ENCODE peak calls at places on chromosomes 3 and 15, in eight cellular contexts. B is upper lobe of right lung, J is body of pancreas, W is uterus, G is hepatocyte, N is fibroblast of lung, Z is Panc1, E is AG04450. L is an unnamed sample.
A peak's percentile ranks its signal among the peaks of the same experiment; 100 is the strongest.

GRCh38 chr3:79329154-79329553 is 438.6 kb downstream of the ROBO1 start:
- DNase-seq in B (no peak), J (no peak), W (no peak), G (no peak), N (peak; percentile 38), Z (no peak), E (no peak), L (no peak)

GRCh38 chr3:71185733-71186455 is 397.6 kb downstream of the FOXP1 start:
- DNase-seq in B (no peak), J (no peak), W (no peak), G (peak; percentile 31), N (peak; percentile 89), Z (no peak), E (no peak), L (no peak)

GRCh38 chr3:50268703-50269451 is at the start of gene SEMA3B:
- DNase-seq in B (peak; percentile 89), J (peak; percentile 96), W (peak; percentile 64), G (peak; percentile 86), N (peak; percentile 29), Z (no peak), E (no peak), L (peak; percentile 76)

GRCh38 chr15:59866642-59867041 is 137.5 kb upstream of the FOXB1 start:
- DNase-seq in B (no peak), J (no peak), W (no peak), G (no peak), N (no peak), Z (no peak), E (no peak), L (no peak)

GRCh38 chr15:89649716-89650115 is 5.6 kb downstream of the KIF7 start:
- DNase-seq in B (no peak), J (no peak), W (no peak), G (no peak), N (no peak), Z (no peak), E (no peak), L (no peak)

GRCh38 chr3:128931046-128931445 is 51.6 kb downstream of the ACAD9 start:
- DNase-seq in B (no peak), J (no peak), W (no peak), G (no peak), N (no peak), Z (no peak), E (no peak), L (no peak)

GRCh38 chr3:157127831-157128767 is 31.8 kb downstream of the CCNL1 start:
- DNase-seq in B (peak; percentile 77), J (peak; percentile 69), W (peak; percentile 78), G (peak; percentile 88), N (peak; percentile 88), Z (no peak), E (peak; percentile 27), L (peak; percentile 41)

GRCh38 chr3:135927170-135927569 is 38.4 kb upstream of the PPP2R3A start:
- DNase-seq in B (no peak), J (no peak), W (no peak), G (no peak), N (no peak), Z (no peak), E (no peak), L (no peak)

GRCh38 chr3:140093742-140094141 is 158.8 kb downstream of the CLSTN2 start:
- DNase-seq in B (no peak), J (peak; percentile 82), W (peak; percentile 70), G (peak; percentile 62), N (peak; percentile 87), Z (no peak), E (peak; percentile 6), L (peak; percentile 52)

GRCh38 chr3:67386446-67386845 is 268.0 kb downstream of the SUCLG2 start:
- DNase-seq in B (no peak), J (no peak), W (no peak), G (no peak), N (no peak), Z (no peak), E (no peak), L (no peak)

GRCh38 chr3:131454501-131454900 is 48.3 kb downstream of the MRPL3 start:
- DNase-seq in B (no peak), J (no peak), W (no peak), G (no peak), N (peak; percentile 64), Z (no peak), E (no peak), L (no peak)

GRCh38 chr3:157248590-157249425 is 88.9 kb upstream of the CCNL1 start:
- DNase-seq in B (no peak), J (peak; percentile 62), W (no peak), G (peak; percentile 65), N (peak; percentile 94), Z (peak; percentile 33), E (peak; percentile 65), L (no peak)

GRCh38 chr15:90376789-90377188 is 11.3 kb upstream of the IQGAP1 start:
- DNase-seq in B (no peak), J (no peak), W (no peak), G (no peak), N (no peak), Z (no peak), E (no peak), L (no peak)

GRCh38 chr3:27715863-27716262 is 6.3 kb downstream of the EOMES start:
- DNase-seq in B (no peak), J (no peak), W (no peak), G (no peak), N (no peak), Z (no peak), E (no peak), L (no peak)

GRCh38 chr3:112086018-112086854 is at the start of gene C3orf52:
- DNase-seq in B (peak; percentile 94), J (peak; percentile 95), W (peak; percentile 71), G (peak; percentile 94), N (peak; percentile 83), Z (peak; percentile 50), E (peak; percentile 29), L (no peak)

GRCh38 chr3:58164199-58164879 is 46.4 kb downstream of the DNASE1L3 start:
- DNase-seq in B (peak; percentile 87), J (peak; percentile 97), W (peak; percentile 48), G (no peak), N (peak; percentile 78), Z (peak; percentile 72), E (peak; percentile 33), L (no peak)

GRCh38 chr3:53703630-53704362 is 142.4 kb downstream of the CHDH start:
- DNase-seq in B (no peak), J (no peak), W (no peak), G (no peak), N (no peak), Z (no peak), E (no peak), L (no peak)

GRCh38 chr3:131363275-131363674 is 18.3 kb upstream of the NUDT16 start:
- DNase-seq in B (no peak), J (peak; percentile 55), W (no peak), G (no peak), N (no peak), Z (no peak), E (no peak), L (no peak)

GRCh38 chr3:109532257-109533216 is 195.2 kb upstream of the DPPA4 start:
- DNase-seq in B (no peak), J (peak; percentile 65), W (no peak), G (peak; percentile 74), N (peak; percentile 81), Z (no peak), E (peak; percentile 82), L (no peak)

GRCh38 chr15:63531586-63531985 is 27.2 kb downstream of the USP3 start:
- DNase-seq in B (no peak), J (no peak), W (no peak), G (no peak), N (no peak), Z (no peak), E (no peak), L (no peak)
- TF ChIP-seq CTCF in B (peak; percentile 26), J (no peak), W (no peak), G (peak; percentile 8), N (no peak), Z (peak; percentile 63), E (peak; percentile 29), L (no peak)

GRCh38 chr3:177314897-177315296 is 117.6 kb upstream of the TBL1XR1 start:
- DNase-seq in B (no peak), J (no peak), W (no peak), G (no peak), N (no peak), Z (no peak), E (no peak), L (no peak)
- H3K9me3 ChIP-seq in B (no peaks in the 10 kb centered on the region), J (no peaks in the 10 kb centered on the region), W (no peaks in the 10 kb centered on the region), G (no peaks in the 10 kb centered on the region), N (no peaks in the 10 kb centered on the region), Z (peaks cover 9% of the 10 kb centered on the region), E (peaks cover 9% of the 10 kb centered on the region), L (peaks cover 6% of the 10 kb centered on the region)

DNA sequence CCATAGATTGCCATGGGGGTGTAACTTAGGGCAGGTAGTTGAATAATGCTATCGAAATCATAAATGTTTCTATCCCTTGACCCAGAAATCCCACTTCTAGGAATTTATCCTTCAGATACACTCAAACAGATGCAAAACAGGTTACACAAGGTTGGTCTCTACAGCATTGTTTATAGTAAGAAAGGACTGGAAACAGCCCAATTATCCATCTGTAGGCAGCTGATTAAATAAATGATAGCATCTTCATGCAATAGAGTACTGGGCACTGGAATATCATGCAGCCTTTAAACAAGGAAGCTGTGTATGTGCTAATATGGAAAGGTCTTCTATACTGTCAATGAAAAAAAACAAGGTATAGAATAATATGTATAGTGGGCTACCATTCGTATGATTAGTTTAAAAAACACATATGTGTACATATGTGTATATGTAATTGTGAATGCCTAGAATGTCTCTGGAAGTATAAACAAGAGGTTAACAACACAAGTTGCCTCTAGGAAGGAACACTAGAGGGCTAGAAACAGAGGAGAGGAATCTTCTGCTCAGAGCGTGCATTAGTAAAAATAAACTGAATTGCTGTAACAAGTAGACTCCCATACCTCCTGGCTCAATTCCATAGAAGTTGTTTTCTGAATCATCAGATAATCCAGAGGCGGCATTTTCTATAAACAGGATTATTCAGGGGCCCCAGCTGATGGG is 146.1 kb downstream of the TLE3 start:
- DNase-seq in B (no peak), J (no peak), W (no peak), G (peak; percentile 22), N (no peak), Z (no peak), E (no peak), L (no peak)
- TF ChIP-seq CTCF in B (no peak), J (no peak), W (no peak), G (peak; percentile 12), N (no peak), Z (no peak), E (peak; percentile 37), L (no peak)

GRCh38 chr3:196317702-196318467 is at the start of gene DYNLT2B:
- DNase-seq in B (peak; percentile 95), J (peak; percentile 90), W (peak; percentile 86), G (peak; percentile 96), N (peak; percentile 88), Z (peak; percentile 62), E (peak; percentile 60), L (peak; percentile 19)

GRCh38 chr3:196314597-196314996 is 3.4 kb downstream of the DYNLT2B start:
- DNase-seq in B (no peak), J (no peak), W (no peak), G (no peak), N (no peak), Z (no peak), E (no peak), L (no peak)

GRCh38 chr3:196321162-196321561 is 3.1 kb upstream of the DYNLT2B start:
- DNase-seq in B (no peak), J (no peak), W (no peak), G (no peak), N (no peak), Z (no peak), E (no peak), L (no peak)

GRCh38 chr3:196320110-196320509 is 2.1 kb upstream of the DYNLT2B start:
- DNase-seq in B (no peak), J (no peak), W (no peak), G (no peak), N (no peak), Z (no peak), E (no peak), L (no peak)

GRCh38 chr3:196315821-196316220 is 2.2 kb downstream of the DYNLT2B start:
- DNase-seq in B (no peak), J (no peak), W (no peak), G (no peak), N (no peak), Z (no peak), E (no peak), L (no peak)
- H3K9me3 ChIP-seq in B (no peaks in the 10 kb centered on the region), J (no peaks in the 10 kb centered on the region), W (no peaks in the 10 kb centered on the region), G (no peaks in the 10 kb centered on the region), N (no peaks in the 10 kb centered on the region), Z (no peaks in the 10 kb centered on the region), E (no peaks in the 10 kb centered on the region), L (no peaks in the 10 kb centered on the region)